ENCODE peak calls at places on chromosomes 5 and 9, in eight cellular contexts. O, K, Y, T, Z, D, U and I are unnamed samples.

GRCh38 chr9:137550241-137550621 is at the start of gene PNPLA7:
- DNase-seq in U (peak; percentile 74), Z (peak; percentile 70), T (peak; percentile 70), O (peak; percentile 87), K (peak; percentile 86), D (peak; percentile 66), Y (peak; percentile 14), I (peak; percentile 91)

GRCh38 chr9:76516350-76516749 is 57.4 kb downstream of the GCNT1 start:
- DNase-seq in Z (no peak), D (no peak), U (no peak), Y (no peak), O (no peak), T (peak; percentile 2), K (no peak), I (no peak)

GRCh38 chr9:130284249-130284625 is 18.7 kb downstream of the HMCN2 start:
- DNase-seq in K (no peak), Z (no peak), D (no peak), T (no peak), O (no peak), U (no peak), Y (no peak), I (no peak)

GRCh38 chr5:5351288-5352089 is 71.0 kb upstream of the ICE1 start:
- DNase-seq in K (no peak), O (no peak), Y (no peak), D (no peak), Z (no peak), T (peak; percentile 53), U (no peak), I (no peak)

GRCh38 chr5:62369039-62369438 is 34.7 kb downstream of the DIMT1 start:
- DNase-seq in K (no peak), Z (no peak), O (no peak), D (no peak), T (no peak), U (no peak), Y (no peak), I (no peak)

GRCh38 chr5:134227259-134227658 is 1.4 kb upstream of the PPP2CA start:
- DNase-seq in K (no peak), D (no peak), O (peak; percentile 37), T (peak; percentile 24), Y (no peak), Z (peak; percentile 22), U (no peak), I (no peak)

GRCh38 chr5:12023614-12024241 is 119.5 kb upstream of the CTNND2 start:
- DNase-seq in O (no peak), D (no peak), Z (peak; percentile 43), T (peak; percentile 44), Y (no peak), K (peak; percentile 8), U (no peak), I (no peak)

GRCh38 chr5:138064526-138064925 is 19.3 kb upstream of the WNT8A start:
- DNase-seq in Y (no peak), O (no peak), Z (no peak), U (no peak), T (no peak), D (no peak), K (no peak), I (no peak)

GRCh38 chr9:107557236-107557990 is 67.8 kb upstream of the KLF4 start:
- DNase-seq in O (no peak), T (no peak), Y (no peak), K (no peak), D (no peak), Z (no peak), U (no peak), I (no peak)

GRCh38 chr5:172403191-172403794 is 51.0 kb downstream of the SH3PXD2B start:
- DNase-seq in Y (no peak), O (peak; percentile 93), D (no peak), K (no peak), T (no peak), U (no peak), Z (no peak), I (peak; percentile 81)

GRCh38 chr9:34985311-34985899 is 4.1 kb upstream of the DNAJB5 start:
- DNase-seq in K (peak; percentile 42), Z (peak; percentile 56), O (no peak), T (peak; percentile 62), D (no peak), U (peak; percentile 47), Y (no peak), I (peak; percentile 43)

GRCh38 chr9:75891277-75892167 is 1.0 kb downstream of the PCSK5 start:
- DNase-seq in O (peak; percentile 74), Z (no peak), Y (no peak), T (peak; percentile 12), K (peak; percentile 29), D (no peak), U (no peak), I (peak; percentile 25)

GRCh38 chr5:16600397-16600796 is 16.4 kb downstream of the RETREG1 start:
- DNase-seq in U (no peak), D (no peak), O (peak; percentile 60), Y (no peak), K (no peak), Z (no peak), T (peak; percentile 23), I (peak; percentile 73)

GRCh38 chr5:142145106-142145900 is 36.7 kb downstream of the NDFIP1 start:
- DNase-seq in Y (peak; percentile 33), U (peak; percentile 60), K (peak; percentile 58), D (peak; percentile 48), Z (peak; percentile 52), O (no peak), T (peak; percentile 83), I (no peak)

GRCh38 chr5:134275822-134276221 is 49.9 kb upstream of the PPP2CA start:
- DNase-seq in T (no peak), Z (peak; percentile 46), D (peak; percentile 68), K (no peak), U (no peak), O (no peak), Y (no peak), I (no peak)

GRCh38 chr9:81239388-81239787 is 450.0 kb downstream of the TLE1 start:
- DNase-seq in U (no peak), Z (no peak), K (no peak), Y (no peak), O (no peak), T (no peak), D (no peak), I (no peak)

GRCh38 chr9:132589148-132590036 is 7.0 kb downstream of the BARHL1 start:
- DNase-seq in Y (no peak), Z (no peak), U (no peak), D (no peak), O (no peak), K (no peak), T (no peak), I (no peak)

GRCh38 chr9:684055-684949 is 157.2 kb upstream of the DMRT1 start:
- DNase-seq in Y (no peak), Z (peak; percentile 77), D (no peak), K (peak; percentile 31), O (no peak), T (peak; percentile 57), U (no peak), I (no peak)

GRCh38 chr5:92613546-92613945 is 967.5 kb downstream of the NR2F1-AS1 start:
- DNase-seq in O (no peak), K (peak; percentile 8), Z (no peak), U (no peak), T (no peak), D (no peak), Y (no peak), I (no peak)

GRCh38 chr5:39040875-39041274 is 33.3 kb downstream of the RICTOR start:
- DNase-seq in Y (no peak), T (no peak), D (no peak), O (no peak), Z (no peak), K (no peak), U (no peak), I (no peak)

GRCh38 chr5:178116406-178116885 is 3.1 kb downstream of the N4BP3 start:
- DNase-seq in K (peak; percentile 10), D (no peak), O (no peak), Y (peak; percentile 52), T (peak; percentile 22), Z (no peak), U (peak; percentile 92), I (no peak)

GRCh38 chr5:32710859-32711692 is at the start of gene NPR3:
- DNase-seq in O (peak; percentile 30), T (peak; percentile 49), D (no peak), Z (no peak), Y (no peak), U (no peak), K (peak; percentile 52), I (peak; percentile 26)

GRCh38 chr9:121672213-121672612 is 20.8 kb downstream of the DAB2IP start:
- DNase-seq in D (no peak), O (no peak), Y (no peak), T (no peak), U (no peak), Z (no peak), K (no peak), I (no peak)

GRCh38 chr9:35689601-35690446 is at the start of gene TPM2:
- DNase-seq in T (no peak), O (peak; percentile 81), D (no peak), Z (no peak), Y (no peak), K (peak; percentile 92), U (no peak), I (peak; percentile 85)

GRCh38 chr5:148682283-148683026 is 28.1 kb upstream of the HTR4 start:
- DNase-seq in O (no peak), D (no peak), Y (no peak), Z (no peak), K (no peak), U (no peak), T (no peak), I (no peak)

GRCh38 chr5:367358-368130 is 46.0 kb downstream of the AHRR start:
- DNase-seq in Z (no peak), D (no peak), K (no peak), T (no peak), U (peak; percentile 25), Y (no peak), O (no peak), I (no peak)

GRCh38 chr5:157356576-157356975 is 90.7 kb downstream of the CYFIP2 start:
- DNase-seq in K (no peak), Y (no peak), Z (no peak), T (no peak), U (no peak), D (no peak), O (no peak), I (no peak)

GRCh38 chr9:87725356-87725899 is 491 bp upstream of the CTSL start:
- DNase-seq in Z (no peak), Y (no peak), U (no peak), D (no peak), K (peak; percentile 13), T (peak; percentile 41), O (no peak), I (peak; percentile 40)

GRCh38 chr5:173659423-173659822 is 43.0 kb upstream of the BOD1 start:
- DNase-seq in K (no peak), O (no peak), Z (no peak), Y (no peak), U (no peak), T (no peak), D (no peak), I (no peak)

GRCh38 chr5:132046915-132047314 is 13.5 kb upstream of the IL3 start:
- DNase-seq in D (no peak), T (no peak), Y (no peak), O (no peak), Z (no peak), K (no peak), U (no peak), I (no peak)